ENCODE peak calls at places on chromosomes 2 and 18, in six cellular contexts. One of them, this sample, is unnamed.

GRCh38 chr2:152344561-152345195 is 9.7 kb downstream of the FMNL2 start:
- DNase-seq in H1: no peak
- DNase-seq in H9: no peak
- DNase-seq in trophoblast cell: no peak
- DNase-seq in mesenchymal stem cell: no peak
- DNase-seq in IMR-90: no peak
- DNase-seq in this sample: no peak

GRCh38 chr2:39584283-39584972 is 81.3 kb upstream of the TMEM178A start:
- DNase-seq in H1: no peak
- DNase-seq in mesenchymal stem cell: peak; percentile 63
- DNase-seq in trophoblast cell: peak; percentile 57
- DNase-seq in H9: no peak
- DNase-seq in IMR-90: peak; percentile 82
- DNase-seq in this sample: no peak

GRCh38 chr2:62197017-62197586 is 1.2 kb downstream of the B3GNT2 start:
- DNase-seq in H9: no peak
- DNase-seq in H1: no peak
- DNase-seq in mesenchymal stem cell: no peak
- DNase-seq in IMR-90: no peak
- DNase-seq in trophoblast cell: peak; percentile 34
- DNase-seq in this sample: peak; percentile 9

GRCh38 chr18:24414349-24415003 is 12.0 kb upstream of the IMPACT start:
- DNase-seq in H9: no peak
- DNase-seq in mesenchymal stem cell: no peak
- DNase-seq in H1: no peak
- DNase-seq in IMR-90: no peak
- DNase-seq in trophoblast cell: no peak
- DNase-seq in this sample: no peak

GRCh38 chr2:126995652-126996377 is 97.1 kb downstream of the TEX51 start:
- DNase-seq in H9: no peak
- DNase-seq in trophoblast cell: no peak
- DNase-seq in H1: no peak
- DNase-seq in IMR-90: no peak
- DNase-seq in mesenchymal stem cell: no peak
- DNase-seq in this sample: no peak

GRCh38 chr2:231890896-231891513 is 35.2 kb downstream of the NPPC start:
- DNase-seq in H9: no peak
- DNase-seq in H1: no peak
- DNase-seq in IMR-90: no peak
- DNase-seq in trophoblast cell: no peak
- DNase-seq in mesenchymal stem cell: no peak
- DNase-seq in this sample: no peak

GRCh38 chr18:77765468-77765867 is 515.8 kb downstream of the GALR1 start:
- DNase-seq in IMR-90: no peak
- DNase-seq in mesenchymal stem cell: no peak
- DNase-seq in trophoblast cell: peak; percentile 3
- DNase-seq in H1: no peak
- DNase-seq in H9: no peak
- DNase-seq in this sample: peak; percentile 39

GRCh38 chr2:42193722-42194187 is 24.6 kb downstream of the EML4 start:
- DNase-seq in mesenchymal stem cell: peak; percentile 33
- DNase-seq in H9: no peak
- DNase-seq in trophoblast cell: no peak
- DNase-seq in H1: no peak
- DNase-seq in IMR-90: peak; percentile 46
- DNase-seq in this sample: no peak

GRCh38 chr2:182283512-182283911 is 143.3 kb downstream of the PDE1A start:
- DNase-seq in IMR-90: no peak
- DNase-seq in trophoblast cell: no peak
- DNase-seq in H9: no peak
- DNase-seq in H1: no peak
- DNase-seq in mesenchymal stem cell: no peak
- DNase-seq in this sample: no peak

GRCh38 chr2:75424936-75425619 is 135.7 kb downstream of the EVA1A start:
- DNase-seq in H9: peak; percentile 71
- DNase-seq in trophoblast cell: no peak
- DNase-seq in H1: no peak
- DNase-seq in mesenchymal stem cell: no peak
- DNase-seq in IMR-90: peak; percentile 18
- DNase-seq in this sample: no peak

GRCh38 chr2:200751786-200752185 is 59.9 kb upstream of the BZW1 start:
- DNase-seq in trophoblast cell: peak; percentile 58
- DNase-seq in H9: no peak
- DNase-seq in H1: no peak
- DNase-seq in IMR-90: no peak
- DNase-seq in mesenchymal stem cell: no peak
- DNase-seq in this sample: no peak

GRCh38 chr2:24815171-24815570 is 21.9 kb downstream of the CENPO start:
- DNase-seq in H9: no peak
- DNase-seq in mesenchymal stem cell: no peak
- DNase-seq in IMR-90: no peak
- DNase-seq in H1: no peak
- DNase-seq in trophoblast cell: peak; percentile 83
- DNase-seq in this sample: no peak

GRCh38 chr2:71299507-71299906 is 32.1 kb upstream of the ZNF638 start:
- DNase-seq in IMR-90: peak; percentile 36
- DNase-seq in H1: no peak
- DNase-seq in mesenchymal stem cell: peak; percentile 42
- DNase-seq in H9: no peak
- DNase-seq in trophoblast cell: peak; percentile 70
- DNase-seq in this sample: peak; percentile 20

GRCh38 chr2:134142341-134142738 is 111.5 kb upstream of the MGAT5 start:
- DNase-seq in IMR-90: no peak
- DNase-seq in H1: no peak
- DNase-seq in mesenchymal stem cell: no peak
- DNase-seq in trophoblast cell: no peak
- DNase-seq in H9: no peak
- DNase-seq in this sample: no peak

GRCh38 chr2:209298601-209299000 is 125.2 kb upstream of the MAP2 start:
- DNase-seq in H9: no peak
- DNase-seq in mesenchymal stem cell: no peak
- DNase-seq in trophoblast cell: no peak
- DNase-seq in H1: no peak
- DNase-seq in IMR-90: no peak
- DNase-seq in this sample: no peak

GRCh38 chr18:68387246-68387645 is 327.7 kb downstream of the TMX3 start:
- DNase-seq in H9: no peak
- DNase-seq in trophoblast cell: peak; percentile 17
- DNase-seq in mesenchymal stem cell: no peak
- DNase-seq in IMR-90: peak; percentile 50
- DNase-seq in H1: no peak
- DNase-seq in this sample: no peak

GRCh38 chr2:85852979-85853498 is 35.8 kb downstream of the ST3GAL5 start:
- DNase-seq in H1: no peak
- DNase-seq in mesenchymal stem cell: no peak
- DNase-seq in H9: no peak
- DNase-seq in IMR-90: no peak
- DNase-seq in trophoblast cell: no peak
- DNase-seq in this sample: no peak

GRCh38 chr2:26519396-26519991 is 41.6 kb upstream of the OTOF start:
- DNase-seq in H1: no peak
- DNase-seq in IMR-90: no peak
- DNase-seq in mesenchymal stem cell: no peak
- DNase-seq in trophoblast cell: no peak
- DNase-seq in H9: no peak
- DNase-seq in this sample: no peak

GRCh38 chr18:5518899-5519371 is 24.9 kb downstream of the EPB41L3 start:
- DNase-seq in H9: no peak
- DNase-seq in H1: no peak
- DNase-seq in IMR-90: peak; percentile 71
- DNase-seq in trophoblast cell: peak; percentile 75
- DNase-seq in mesenchymal stem cell: no peak
- DNase-seq in this sample: no peak

GRCh38 chr2:196170202-196170680 is 1.1 kb downstream of the STK17B start:
- DNase-seq in mesenchymal stem cell: peak; percentile 77
- DNase-seq in IMR-90: peak; percentile 64
- DNase-seq in trophoblast cell: peak; percentile 67
- DNase-seq in H1: no peak
- DNase-seq in H9: no peak
- DNase-seq in this sample: no peak

GRCh38 chr2:207438414-207439126 is 91.2 kb upstream of the CREB1 start:
- DNase-seq in IMR-90: no peak
- DNase-seq in H9: no peak
- DNase-seq in mesenchymal stem cell: no peak
- DNase-seq in H1: no peak
- DNase-seq in trophoblast cell: no peak
- DNase-seq in this sample: no peak
- H3K18ac ChIP-seq in IMR-90: no peak overlapping the region
- H3K18ac ChIP-seq in H9: no peak overlapping the region
- H3K18ac ChIP-seq in mesenchymal stem cell: no peak overlapping the region
- H3K18ac ChIP-seq in H1: no peak overlapping the region
- H3K18ac ChIP-seq in trophoblast cell: no peak overlapping the region
- H3K18ac ChIP-seq in this sample: no peak overlapping the region

DNA sequence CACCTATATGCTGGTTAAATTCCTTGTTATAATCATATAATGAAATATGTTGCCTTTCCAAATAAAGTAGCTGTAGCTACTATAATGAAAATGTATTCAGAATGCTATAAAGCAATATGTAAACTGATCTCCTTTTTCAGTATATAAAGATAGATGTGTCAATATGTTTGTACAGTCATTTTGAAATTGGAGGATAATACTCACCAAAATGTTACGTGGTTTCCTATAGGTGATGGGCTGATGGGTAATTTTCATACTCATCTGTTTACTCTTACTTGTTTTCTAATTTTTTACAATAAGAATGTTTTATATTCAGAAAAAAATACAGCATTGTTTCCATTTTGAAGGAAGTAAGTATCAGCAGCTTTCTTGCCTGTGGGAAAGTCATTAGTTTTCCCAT is 70.2 kb downstream of the PRKRA start:
- DNase-seq in trophoblast cell: no peak
- DNase-seq in IMR-90: no peak
- DNase-seq in mesenchymal stem cell: no peak
- DNase-seq in H1: no peak
- DNase-seq in H9: no peak
- DNase-seq in this sample: no peak
- H4K91ac ChIP-seq in trophoblast cell: no peak overlapping the region
- H4K91ac ChIP-seq in IMR-90: no peak overlapping the region
- H4K91ac ChIP-seq in mesenchymal stem cell: no peak overlapping the region
- H4K91ac ChIP-seq in H1: no peak overlapping the region
- H4K91ac ChIP-seq in H9: no peak overlapping the region
- H4K91ac ChIP-seq in this sample: no peak overlapping the region

GRCh38 chr18:7895346-7895745 is 328.2 kb downstream of the PTPRM start:
- DNase-seq in trophoblast cell: no peak
- DNase-seq in IMR-90: no peak
- DNase-seq in H1: no peak
- DNase-seq in H9: no peak
- DNase-seq in mesenchymal stem cell: no peak
- DNase-seq in this sample: no peak
- H3K18ac ChIP-seq in trophoblast cell: peak overlapping the region; percentile 46
- H3K18ac ChIP-seq in IMR-90: no peak overlapping the region
- H3K18ac ChIP-seq in H1: no peak overlapping the region
- H3K18ac ChIP-seq in H9: no peak overlapping the region
- H3K18ac ChIP-seq in mesenchymal stem cell: no peak overlapping the region
- H3K18ac ChIP-seq in this sample: no peak overlapping the region

DNA sequence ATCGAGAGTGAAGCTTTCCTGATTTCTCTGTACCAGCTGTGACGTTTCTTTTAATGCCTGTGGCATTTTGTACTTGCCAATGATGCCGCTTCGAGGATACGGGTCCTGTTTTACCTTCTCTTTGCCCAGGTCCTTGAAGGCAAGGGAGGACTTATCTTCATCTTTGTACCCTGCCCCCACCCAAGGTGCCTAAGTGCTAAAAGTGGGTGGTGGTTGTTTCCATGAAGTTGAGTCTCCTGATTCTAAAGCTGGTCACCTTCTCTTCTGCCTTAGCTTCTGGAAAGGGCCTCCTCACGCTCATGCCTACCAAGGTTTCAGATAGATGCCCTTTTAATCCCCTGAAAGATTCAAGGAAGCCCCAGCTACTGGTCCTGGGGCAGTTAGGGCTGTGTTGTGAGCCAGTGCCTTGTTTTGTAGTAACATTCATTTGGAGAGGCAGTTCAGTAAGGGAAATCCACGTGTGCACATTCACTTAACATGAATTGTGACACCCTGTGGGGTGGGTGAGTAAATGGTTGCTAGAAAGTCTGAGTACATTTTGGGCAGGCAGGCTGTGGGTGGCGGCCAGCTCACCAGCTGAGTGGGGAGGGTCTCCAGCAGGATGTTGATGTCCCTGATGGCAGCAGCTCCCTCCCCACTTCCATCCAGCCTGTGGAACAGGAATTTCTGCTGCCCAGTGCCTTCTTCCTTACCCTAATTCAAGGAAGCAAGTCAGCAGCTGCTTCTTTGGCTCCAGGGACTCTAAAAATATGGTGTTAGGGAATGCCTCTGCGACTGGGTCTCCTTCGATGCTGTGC is 6.2 kb downstream of the LBH start:
- DNase-seq in trophoblast cell: no peak
- DNase-seq in H9: peak; percentile 17
- DNase-seq in mesenchymal stem cell: no peak
- DNase-seq in IMR-90: no peak
- DNase-seq in H1: no peak
- DNase-seq in this sample: no peak
- H4K91ac ChIP-seq in trophoblast cell: no peak overlapping the region
- H4K91ac ChIP-seq in H9: no peak overlapping the region
- H4K91ac ChIP-seq in mesenchymal stem cell: no peak overlapping the region
- H4K91ac ChIP-seq in IMR-90: peak overlapping the region; percentile 23
- H4K91ac ChIP-seq in H1: no peak overlapping the region
- H4K91ac ChIP-seq in this sample: no peak overlapping the region

DNA sequence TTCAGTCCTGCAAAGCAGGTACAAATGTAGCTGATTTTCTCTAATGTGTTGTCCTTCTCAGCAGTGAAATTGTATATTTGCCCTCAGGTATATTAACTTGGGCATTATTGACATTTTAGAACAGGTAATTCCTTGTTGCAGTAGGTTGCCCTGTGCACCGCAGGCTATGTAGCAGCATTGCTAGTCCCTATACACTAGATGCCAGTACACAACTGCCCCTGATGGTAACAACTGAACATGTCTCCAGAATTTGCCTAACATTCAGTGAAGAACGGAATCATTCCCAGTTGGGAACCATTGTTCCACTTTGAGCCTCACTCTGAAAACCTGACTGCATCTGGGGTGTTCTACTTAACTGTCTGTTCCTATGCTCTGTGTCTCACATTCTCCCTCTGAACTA is 23.1 kb upstream of the TFPI start:
- DNase-seq in IMR-90: no peak
- DNase-seq in trophoblast cell: peak; percentile 16
- DNase-seq in mesenchymal stem cell: peak; percentile 28
- DNase-seq in H9: no peak
- DNase-seq in H1: no peak
- DNase-seq in this sample: no peak
- H3K18ac ChIP-seq in IMR-90: peak overlapping the region; percentile 30
- H3K18ac ChIP-seq in trophoblast cell: no peak overlapping the region
- H3K18ac ChIP-seq in mesenchymal stem cell: peak overlapping the region; percentile 54
- H3K18ac ChIP-seq in H9: no peak overlapping the region
- H3K18ac ChIP-seq in H1: no peak overlapping the region
- H3K18ac ChIP-seq in this sample: no peak overlapping the region